ENCODE peak calls at places on chromosomes 6 and 20, in nine cellular contexts. F, C, B, T, W, G, P, E and V are unnamed samples.

GRCh38 chr6:43951063-43951755 is 176.0 kb downstream of the MRPL14 start:
- DNase-seq in T (no peak), E (no peak), P (peak), G (peak), B (no peak), F (peak), W (peak), C (no peak), V (no peak)

GRCh38 chr6:28553986-28554881 is 28.6 kb downstream of the GPX5 start:
- DNase-seq in P (no peak), G (no peak), T (no peak), F (peak), W (peak), B (no peak), E (no peak), C (no peak), V (no peak)

GRCh38 chr6:56532766-56533551 is 109.7 kb downstream of the DST start:
- DNase-seq in C (no peak), W (no peak), E (no peak), B (no peak), P (no peak), F (no peak), T (no peak), G (no peak), V (no peak)

GRCh38 chr6:36928547-36928918 is 26.0 kb upstream of the PI16 start:
- DNase-seq in P (no peak), F (no peak), T (no peak), E (no peak), G (no peak), W (no peak), B (no peak), C (no peak), V (no peak)

GRCh38 chr6:63635165-63635562 is 438 bp upstream of the PHF3 start:
- DNase-seq in P (no peak), E (no peak), G (no peak), F (no peak), W (no peak), C (no peak), T (no peak), B (no peak), V (no peak)

GRCh38 chr20:20432618-20433286 is 64.8 kb downstream of the INSM1 start:
- DNase-seq in B (no peak), E (no peak), P (no peak), C (no peak), G (no peak), W (no peak), T (no peak), F (no peak), V (no peak)

GRCh38 chr20:25439328-25439727 is 31.9 kb downstream of the GINS1 start:
- DNase-seq in W (no peak), T (no peak), B (no peak), C (no peak), P (no peak), F (no peak), E (no peak), G (no peak), V (no peak)

GRCh38 chr20:5652626-5653573 is 97.3 kb upstream of the SHLD1 start:
- DNase-seq in C (no peak), W (no peak), F (no peak), T (peak), P (no peak), G (no peak), B (no peak), E (no peak), V (no peak)

GRCh38 chr6:27312950-27313271 is 838 bp upstream of the POM121L2 start:
- DNase-seq in E (no peak), F (no peak), P (no peak), W (no peak), T (no peak), G (no peak), C (no peak), B (no peak), V (no peak)

GRCh38 chr6:52929321-52930164 is 20.0 kb upstream of the GSTA3 start:
- DNase-seq in C (no peak), F (peak), B (no peak), E (no peak), G (peak), T (peak), P (no peak), W (no peak), V (no peak)

GRCh38 chr6:44567406-44567805 is 179.9 kb downstream of the CDC5L start:
- DNase-seq in B (no peak), W (no peak), F (no peak), T (no peak), C (no peak), P (no peak), E (no peak), G (no peak), V (no peak)

GRCh38 chr6:162014069-162014811 is 713.3 kb downstream of the PRKN start:
- DNase-seq in P (no peak), C (no peak), T (no peak), G (no peak), B (no peak), E (no peak), F (no peak), W (peak), V (no peak)

GRCh38 chr20:44961868-44962267 is 1.7 kb upstream of the TOMM34 start:
- DNase-seq in F (peak), C (no peak), G (no peak), E (no peak), W (no peak), T (no peak), P (no peak), B (no peak), V (no peak)

GRCh38 chr6:12280458-12280857 is 9.7 kb upstream of the EDN1 start:
- DNase-seq in E (no peak), C (no peak), P (no peak), G (no peak), F (no peak), T (no peak), W (no peak), B (no peak), V (no peak)

GRCh38 chr6:63380265-63380664 is 60.5 kb upstream of the LGSN start:
- DNase-seq in F (no peak), B (no peak), G (no peak), P (no peak), C (no peak), T (no peak), W (no peak), E (no peak), V (no peak)

GRCh38 chr6:44828780-44829179 is 441.3 kb downstream of the CDC5L start:
- DNase-seq in E (no peak), G (no peak), T (no peak), P (no peak), C (no peak), B (no peak), W (no peak), F (no peak), V (no peak)

GRCh38 chr6:18488004-18488403 is 100.9 kb downstream of the RNF144B start:
- DNase-seq in C (no peak), F (peak), E (no peak), B (no peak), P (no peak), W (no peak), G (no peak), T (no peak), V (no peak)

GRCh38 chr20:47860049-47860830 is 75.0 kb upstream of the SULF2 start:
- DNase-seq in G (no peak), W (peak), P (no peak), C (no peak), T (no peak), F (no peak), E (no peak), B (no peak), V (no peak)

GRCh38 chr6:57220083-57220703 is 1.9 kb downstream of the RAB23 start:
- DNase-seq in T (no peak), E (no peak), B (no peak), F (no peak), G (no peak), C (no peak), P (no peak), W (no peak), V (no peak)

GRCh38 chr20:50416930-50417329 is 93.3 kb upstream of the PTPN1 start:
- DNase-seq in P (no peak), C (no peak), W (no peak), G (no peak), E (no peak), B (no peak), T (no peak), F (no peak), V (no peak)

GRCh38 chr20:59636791-59637370 is 32.5 kb downstream of the PHACTR3 start:
- DNase-seq in E (no peak), C (no peak), G (peak), F (peak), T (no peak), P (no peak), W (no peak), B (no peak), V (no peak)

GRCh38 chr6:14905201-14905600 is 340.7 kb upstream of the JARID2 start:
- DNase-seq in P (no peak), B (no peak), T (no peak), C (no peak), G (no peak), W (no peak), F (no peak), E (no peak), V (no peak)

GRCh38 chr6:135451617-135452190 is 45.8 kb downstream of the AHI1 start:
- DNase-seq in W (peak), B (no peak), C (no peak), F (peak), E (peak), G (no peak), P (peak), T (no peak), V (no peak)

GRCh38 chr6:131135244-131136020 is at the start of gene AKAP7:
- DNase-seq in W (peak), C (peak), G (peak), B (peak), P (peak), T (no peak), E (peak), F (no peak), V (peak)

GRCh38 chr6:157822221-157823000 is 635 bp upstream of the SNX9 start:
- DNase-seq in W (peak), F (no peak), C (peak), T (no peak), G (no peak), B (no peak), E (peak), P (no peak), V (peak)

GRCh38 chr6:36625161-36625919 is 31.2 kb downstream of the SRSF3 start:
- DNase-seq in F (peak), W (peak), B (no peak), G (no peak), P (no peak), C (no peak), E (no peak), T (peak), V (no peak)

GRCh38 chr6:137873273-137873762 is 6.3 kb downstream of the TNFAIP3 start:
- DNase-seq in P (peak), G (peak), B (no peak), W (no peak), C (no peak), E (peak), T (peak), F (peak), V (no peak)

GRCh38 chr20:42565106-42565990 is 624.4 kb downstream of the PTPRT start:
- DNase-seq in F (no peak), G (no peak), P (no peak), C (no peak), E (no peak), B (no peak), T (no peak), W (peak), V (no peak)

GRCh38 chr6:82268301-82268846 is 20.8 kb upstream of the IBTK start:
- DNase-seq in E (no peak), F (no peak), C (no peak), G (no peak), P (no peak), T (no peak), B (no peak), W (no peak), V (no peak)

GRCh38 chr6:2412731-2413130 is 167.3 kb upstream of the GMDS start:
- DNase-seq in G (no peak), B (no peak), C (no peak), E (no peak), T (peak), W (no peak), F (peak), P (no peak), V (no peak)

GRCh38 chr6:125262026-125263013 is 39.4 kb downstream of the HDDC2 start:
- DNase-seq in C (no peak), F (no peak), B (no peak), T (no peak), W (no peak), P (no peak), E (no peak), G (no peak), V (no peak)

GRCh38 chr6:30914076-30914853 is at the start of gene VARS2:
- DNase-seq in F (peak), B (peak), E (peak), C (peak), W (peak), T (peak), P (peak), G (peak), V (peak)

GRCh38 chr6:103327079-103327478 is 1532.6 kb downstream of the HACE1 start:
- DNase-seq in W (peak), P (no peak), T (no peak), E (no peak), G (no peak), F (no peak), B (no peak), C (no peak), V (no peak)

GRCh38 chr20:25551413-25552210 is 33.7 kb downstream of the NINL start:
- DNase-seq in C (no peak), G (no peak), B (no peak), P (no peak), T (no peak), F (no peak), E (no peak), W (no peak), V (no peak)

GRCh38 chr6:161109366-161109765 is 117.8 kb downstream of the MAP3K4 start:
- DNase-seq in B (no peak), T (no peak), P (no peak), F (no peak), C (no peak), W (no peak), G (no peak), E (no peak), V (no peak)

GRCh38 chr20:57930328-57930727 is 220.5 kb upstream of the PMEPA1 start:
- DNase-seq in F (no peak), P (no peak), C (no peak), T (no peak), W (no peak), E (no peak), B (no peak), G (no peak), V (no peak)

GRCh38 chr6:73180718-73181619 is 44.3 kb downstream of the KHDC1L start:
- DNase-seq in P (peak), T (peak), B (no peak), W (peak), C (peak), E (peak), F (peak), G (no peak), V (peak)